ENCODE peak calls at places on chromosomes 1 and 21, in seven cellular contexts. B, R, W, I, U, F and S are unnamed samples.

GRCh38 chr1:63363014-63363413 is 4.4 kb upstream of the ALG6 start:
- DNase-seq in B (no peak), R (no peak), U (no peak), I (no peak), F (no peak), W (no peak), S (no peak)

GRCh38 chr1:106986603-106987002 is 69.9 kb upstream of the PRMT6 start:
- DNase-seq in W (no peak), U (no peak), B (no peak), R (no peak), F (no peak), I (no peak), S (no peak)

GRCh38 chr1:209402697-209403096 is 180.8 kb upstream of the CAMK1G start:
- DNase-seq in F (no peak), U (no peak), I (no peak), R (no peak), W (no peak), B (no peak), S (no peak)

GRCh38 chr1:38134294-38134755 is 87.7 kb upstream of the POU3F1 start:
- DNase-seq in B (no peak), I (no peak), U (no peak), F (no peak), R (no peak), W (no peak), S (no peak)

GRCh38 chr1:30744060-30744756 is 13.4 kb downstream of the LAPTM5 start:
- DNase-seq in U (no peak), B (peak), I (no peak), W (no peak), F (peak), R (no peak), S (no peak)

GRCh38 chr1:69765941-69766340 is 198.2 kb downstream of the LRRC7 start:
- DNase-seq in I (no peak), W (no peak), U (no peak), F (peak), R (no peak), B (no peak), S (no peak)

GRCh38 chr1:231130509-231130908 is 31.3 kb upstream of the TRIM67 start:
- DNase-seq in W (no peak), U (no peak), B (no peak), I (no peak), R (no peak), F (no peak), S (no peak)

GRCh38 chr21:15793547-15794235 is 63.9 kb downstream of the USP25 start:
- DNase-seq in U (no peak), I (no peak), R (no peak), W (no peak), F (peak), B (no peak), S (no peak)

GRCh38 chr1:93042134-93042821 is 36.8 kb upstream of the MTF2 start:
- DNase-seq in B (no peak), I (peak), R (no peak), U (no peak), F (no peak), W (no peak), S (no peak)

GRCh38 chr21:15839026-15839425 is 109.2 kb downstream of the USP25 start:
- DNase-seq in B (no peak), F (no peak), W (no peak), U (no peak), R (no peak), I (no peak), S (no peak)

GRCh38 chr21:33931799-33932390 is 16.3 kb upstream of the ATP5PO start:
- DNase-seq in F (peak), B (no peak), I (no peak), W (peak), U (no peak), R (no peak), S (no peak)

GRCh38 chr1:190119683-190120082 is 358.0 kb downstream of the BRINP3 start:
- DNase-seq in R (no peak), F (no peak), W (no peak), U (no peak), B (no peak), I (no peak), S (no peak)

GRCh38 chr1:231937013-231937754 is 310.6 kb downstream of the DISC1 start:
- DNase-seq in B (no peak), W (no peak), R (no peak), U (no peak), F (no peak), I (peak), S (no peak)

GRCh38 chr1:165376041-165376810 is 19.7 kb upstream of the LMX1A start:
- DNase-seq in W (peak), U (peak), R (peak), F (peak), B (peak), I (peak), S (peak)

GRCh38 chr1:244422174-244422573 is 29.5 kb downstream of the ADSS2 start:
- DNase-seq in B (no peak), F (no peak), U (no peak), I (no peak), W (no peak), R (no peak), S (no peak)

GRCh38 chr1:197692965-197693364 is 82.3 kb downstream of the DENND1B start:
- DNase-seq in U (no peak), B (peak), W (no peak), R (peak), I (no peak), F (peak), S (no peak)
- TF ChIP-seq CTCF in U (peak), B (peak), W (peak), R (peak), I (peak), F (peak), S (no peak)

DNA sequence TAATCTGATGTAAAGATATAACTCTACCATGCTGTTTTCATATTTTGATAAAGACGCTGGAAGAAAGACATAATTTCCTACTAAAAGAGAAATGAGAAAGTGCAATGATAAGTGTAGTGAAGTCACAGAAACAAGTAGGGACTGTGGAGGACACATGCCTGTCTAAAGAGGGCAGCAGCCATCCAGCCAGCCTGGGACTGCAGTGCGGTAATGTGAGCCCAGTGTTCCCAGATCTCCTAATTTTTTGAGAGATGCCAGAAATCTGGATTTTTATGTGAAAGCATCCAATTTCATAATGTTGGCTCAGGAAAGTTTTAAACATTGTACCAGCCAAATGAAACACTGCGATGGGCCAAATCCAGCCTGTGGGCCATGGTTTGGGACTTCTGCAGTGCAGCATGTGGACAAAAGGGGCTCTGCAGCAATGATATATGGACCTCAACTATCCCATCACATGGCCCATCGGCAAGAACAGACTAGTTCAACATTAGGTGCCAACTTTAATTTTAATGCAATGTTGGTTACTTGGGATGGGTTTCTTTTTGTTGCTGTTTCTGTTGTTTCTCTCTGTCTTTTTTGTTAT is 329.5 kb downstream of the LTN1 start:
- DNase-seq in R (no peak), B (no peak), U (no peak), F (peak), W (no peak), I (no peak), S (no peak)
- TF ChIP-seq CTCF in R (no peak), B (no peak), U (no peak), F (no peak), W (no peak), I (no peak), S (no peak)

GRCh38 chr1:195717651-195718050 is 890.6 kb downstream of the KCNT2 start:
- DNase-seq in I (peak), W (no peak), B (peak), F (peak), R (no peak), U (no peak), S (no peak)
- TF ChIP-seq CTCF in I (peak), W (no peak), B (peak), F (peak), R (peak), U (peak), S (no peak)

DNA sequence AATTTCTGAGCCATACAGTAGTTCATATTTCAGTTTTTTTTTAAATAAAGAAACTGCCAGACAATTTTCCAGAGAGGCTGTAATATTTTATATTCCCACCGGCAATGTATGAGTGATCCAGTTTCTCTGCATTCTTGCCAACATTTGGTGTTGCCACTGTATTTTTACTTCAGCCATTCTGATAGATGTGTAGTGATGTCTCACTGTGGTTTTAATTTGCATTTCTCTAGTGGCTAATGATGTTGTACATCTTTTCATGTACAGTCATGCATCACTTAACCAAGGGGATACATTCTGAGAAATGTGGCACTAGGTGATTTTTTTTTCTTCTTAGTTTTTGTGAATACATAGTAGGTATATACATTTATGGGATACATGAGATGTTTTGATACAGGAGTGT is 99.6 kb downstream of the CENPF start:
- DNase-seq in F (peak), B (no peak), U (no peak), W (no peak), R (no peak), I (no peak), S (no peak)
- TF ChIP-seq CTCF in F (no peak), B (no peak), U (no peak), W (no peak), R (no peak), I (no peak), S (no peak)

DNA sequence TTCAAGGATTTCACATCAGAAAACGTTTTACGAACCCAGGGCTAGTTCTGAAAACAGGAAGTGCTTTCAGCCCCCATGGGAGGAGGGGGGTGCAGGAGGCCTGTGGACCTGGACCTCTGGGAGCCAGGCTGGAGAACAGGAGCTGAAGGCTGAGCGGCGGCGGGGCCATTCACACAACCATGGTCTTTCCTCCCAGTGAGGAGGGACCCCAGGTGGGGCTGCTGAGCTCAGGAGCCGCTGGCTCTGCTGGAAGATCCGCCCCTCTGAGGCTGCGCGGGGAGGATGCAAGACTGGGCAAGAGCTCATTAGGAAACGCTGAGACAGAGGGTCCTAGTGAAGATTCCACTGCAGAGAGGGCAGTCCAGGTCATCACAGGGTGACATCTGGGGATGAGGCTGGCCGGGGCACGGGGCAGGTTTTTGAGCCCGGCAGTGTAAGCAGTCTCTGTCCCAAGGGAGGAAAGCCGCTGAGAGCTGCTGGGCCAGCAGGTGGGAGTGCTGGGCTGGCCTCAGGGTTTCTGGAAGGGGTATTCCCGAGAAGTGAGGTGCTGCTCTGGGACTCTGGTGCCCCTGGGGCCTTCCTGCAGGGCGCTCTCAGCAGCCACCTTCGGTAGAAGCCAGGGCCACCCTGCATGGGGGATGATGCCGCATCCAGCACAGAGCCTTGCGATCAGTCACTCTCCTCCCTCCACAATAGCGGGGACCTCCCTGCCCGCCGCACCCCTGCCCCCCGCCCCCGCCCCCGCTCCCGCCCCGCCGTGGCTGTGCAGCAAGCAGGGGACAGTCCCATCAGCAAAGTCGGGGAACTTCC is 7.5 kb downstream of the MX2 start:
- DNase-seq in U (no peak), I (peak), F (peak), R (no peak), W (no peak), B (no peak), S (no peak)
- TF ChIP-seq CTCF in U (peak), I (peak), F (peak), R (no peak), W (no peak), B (no peak), S (no peak)

DNA sequence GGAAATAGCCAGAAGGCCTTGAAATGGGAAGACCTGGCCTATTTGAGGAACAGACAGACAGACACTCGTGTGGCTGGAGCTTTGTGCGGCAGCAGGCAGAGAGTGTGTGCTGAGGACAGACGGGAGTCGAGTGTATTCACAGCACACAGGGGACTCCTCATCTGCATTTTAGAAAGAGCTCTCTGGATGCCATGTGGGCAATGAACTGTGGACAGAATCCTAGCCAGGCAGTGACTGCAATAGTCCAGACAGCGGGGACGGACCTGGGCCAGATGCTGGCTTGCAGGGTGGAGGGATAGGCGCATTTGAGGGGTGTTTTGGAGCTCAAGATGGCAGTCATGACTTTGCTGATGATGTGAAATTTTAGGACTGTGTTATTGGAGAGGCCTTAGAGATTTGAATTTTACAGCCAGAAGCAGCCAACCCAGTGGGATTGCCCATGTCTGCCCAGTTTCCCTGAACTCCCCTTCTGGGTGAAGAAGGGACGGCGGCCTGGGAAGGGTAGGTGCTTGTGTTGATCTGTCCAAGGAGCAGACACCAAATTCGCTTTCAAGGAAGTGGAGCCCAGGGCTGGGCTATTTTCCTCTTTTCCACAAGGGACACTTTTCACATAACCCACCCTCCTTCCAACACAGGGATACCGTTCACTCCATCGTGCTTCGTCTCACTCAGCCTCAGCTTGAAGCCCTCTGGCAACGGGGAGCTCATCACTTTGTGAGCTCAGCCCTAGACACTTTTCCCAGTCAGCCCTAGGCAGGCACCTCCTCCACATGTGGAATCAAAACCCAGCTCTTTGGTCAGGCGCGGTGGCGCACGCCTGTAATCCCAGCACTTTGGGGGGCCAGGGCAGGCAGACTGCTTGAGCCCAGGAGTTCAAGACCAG is 43.8 kb downstream of the CHAF1B start:
- DNase-seq in W (no peak), U (peak), B (no peak), F (no peak), I (no peak), R (no peak), S (no peak)
- TF ChIP-seq CTCF in W (no peak), U (no peak), B (no peak), F (no peak), I (no peak), R (no peak), S (no peak)